ENCODE peak calls at places on chromosomes 5 and 9, in four cellular contexts. One of them, this sample, is unnamed.
A peak's percentile ranks its signal among the peaks of the same experiment; 100 is the strongest.

GRCh38 chr9:27165670-27166069 is 56.6 kb downstream of the TEK start:
- DNase-seq in activated CD8-positive, alpha-beta T cell treated with anti-CD3 and anti-CD28 coated beads for 36 hours: no peak
- DNase-seq in astrocyte of the spinal cord: no peak
- DNase-seq in lower lobe of right lung: no peak
- DNase-seq in this sample: no peak

GRCh38 chr5:11599499-11599898 is 304.7 kb downstream of the CTNND2 start:
- DNase-seq in astrocyte of the spinal cord: no peak
- DNase-seq in activated CD8-positive, alpha-beta T cell treated with anti-CD3 and anti-CD28 coated beads for 36 hours: no peak
- DNase-seq in lower lobe of right lung: no peak
- DNase-seq in this sample: no peak

GRCh38 chr9:34046784-34047379 is 1.8 kb downstream of the UBAP2 start:
- DNase-seq in astrocyte of the spinal cord: no peak
- DNase-seq in activated CD8-positive, alpha-beta T cell treated with anti-CD3 and anti-CD28 coated beads for 36 hours: no peak
- DNase-seq in lower lobe of right lung: no peak
- DNase-seq in this sample: no peak

GRCh38 chr5:168971100-168971499 is 329.8 kb downstream of the SLIT3 start:
- DNase-seq in lower lobe of right lung: no peak
- DNase-seq in astrocyte of the spinal cord: no peak
- DNase-seq in activated CD8-positive, alpha-beta T cell treated with anti-CD3 and anti-CD28 coated beads for 36 hours: no peak
- DNase-seq in this sample: no peak

GRCh38 chr5:159178978-159179377 is 30.4 kb downstream of the RNF145 start:
- DNase-seq in activated CD8-positive, alpha-beta T cell treated with anti-CD3 and anti-CD28 coated beads for 36 hours: peak; percentile 57
- DNase-seq in astrocyte of the spinal cord: peak; percentile 99
- DNase-seq in lower lobe of right lung: no peak
- DNase-seq in this sample: peak; percentile 6

GRCh38 chr5:178227929-178228328 is 4.7 kb downstream of the PHYKPL start:
- DNase-seq in lower lobe of right lung: no peak
- DNase-seq in activated CD8-positive, alpha-beta T cell treated with anti-CD3 and anti-CD28 coated beads for 36 hours: no peak
- DNase-seq in astrocyte of the spinal cord: no peak
- DNase-seq in this sample: no peak

GRCh38 chr5:157361865-157362465 is 96.0 kb downstream of the CYFIP2 start:
- DNase-seq in activated CD8-positive, alpha-beta T cell treated with anti-CD3 and anti-CD28 coated beads for 36 hours: no peak
- DNase-seq in astrocyte of the spinal cord: peak; percentile 47
- DNase-seq in lower lobe of right lung: no peak
- DNase-seq in this sample: no peak

GRCh38 chr9:133738039-133738805 is at the start of gene SARDH:
- DNase-seq in activated CD8-positive, alpha-beta T cell treated with anti-CD3 and anti-CD28 coated beads for 36 hours: peak; percentile 81
- DNase-seq in lower lobe of right lung: peak; percentile 72
- DNase-seq in astrocyte of the spinal cord: peak; percentile 26
- DNase-seq in this sample: peak; percentile 82

GRCh38 chr5:150658699-150659265 is 2.3 kb upstream of the MYOZ3 start:
- DNase-seq in lower lobe of right lung: no peak
- DNase-seq in activated CD8-positive, alpha-beta T cell treated with anti-CD3 and anti-CD28 coated beads for 36 hours: no peak
- DNase-seq in astrocyte of the spinal cord: no peak
- DNase-seq in this sample: no peak

GRCh38 chr9:18531127-18531526 is 57.2 kb downstream of the ADAMTSL1 start:
- DNase-seq in lower lobe of right lung: no peak
- DNase-seq in activated CD8-positive, alpha-beta T cell treated with anti-CD3 and anti-CD28 coated beads for 36 hours: no peak
- DNase-seq in astrocyte of the spinal cord: no peak
- DNase-seq in this sample: no peak

GRCh38 chr5:163108351-163108750 is 329.0 kb upstream of the CCNG1 start:
- DNase-seq in activated CD8-positive, alpha-beta T cell treated with anti-CD3 and anti-CD28 coated beads for 36 hours: no peak
- DNase-seq in lower lobe of right lung: no peak
- DNase-seq in astrocyte of the spinal cord: no peak
- DNase-seq in this sample: no peak

GRCh38 chr5:89729623-89730390 is 679.7 kb downstream of the CETN3 start:
- DNase-seq in activated CD8-positive, alpha-beta T cell treated with anti-CD3 and anti-CD28 coated beads for 36 hours: no peak
- DNase-seq in astrocyte of the spinal cord: peak; percentile 16
- DNase-seq in lower lobe of right lung: no peak
- DNase-seq in this sample: no peak

GRCh38 chr5:169970911-169971436 is 9.3 kb downstream of the INSYN2B start:
- DNase-seq in activated CD8-positive, alpha-beta T cell treated with anti-CD3 and anti-CD28 coated beads for 36 hours: no peak
- DNase-seq in lower lobe of right lung: peak; percentile 46
- DNase-seq in astrocyte of the spinal cord: peak; percentile 77
- DNase-seq in this sample: no peak

GRCh38 chr9:104783588-104783987 is 19.7 kb downstream of the NIPSNAP3B start:
- DNase-seq in astrocyte of the spinal cord: no peak
- DNase-seq in activated CD8-positive, alpha-beta T cell treated with anti-CD3 and anti-CD28 coated beads for 36 hours: no peak
- DNase-seq in lower lobe of right lung: no peak
- DNase-seq in this sample: no peak

GRCh38 chr5:98428806-98429205 is 344.7 kb upstream of the RGMB start:
- DNase-seq in activated CD8-positive, alpha-beta T cell treated with anti-CD3 and anti-CD28 coated beads for 36 hours: no peak
- DNase-seq in lower lobe of right lung: peak; percentile 47
- DNase-seq in astrocyte of the spinal cord: peak; percentile 96
- DNase-seq in this sample: no peak

GRCh38 chr5:1745806-1746370 is 53.7 kb downstream of the MRPL36 start:
- DNase-seq in activated CD8-positive, alpha-beta T cell treated with anti-CD3 and anti-CD28 coated beads for 36 hours: no peak
- DNase-seq in lower lobe of right lung: peak; percentile 27
- DNase-seq in astrocyte of the spinal cord: no peak
- DNase-seq in this sample: no peak

GRCh38 chr5:175795959-175796358 is 75.4 kb upstream of the CPLX2 start:
- DNase-seq in lower lobe of right lung: no peak
- DNase-seq in activated CD8-positive, alpha-beta T cell treated with anti-CD3 and anti-CD28 coated beads for 36 hours: no peak
- DNase-seq in astrocyte of the spinal cord: no peak
- DNase-seq in this sample: no peak

GRCh38 chr5:178688551-178688950 is 41.9 kb downstream of the ZNF354A start:
- DNase-seq in astrocyte of the spinal cord: no peak
- DNase-seq in lower lobe of right lung: no peak
- DNase-seq in activated CD8-positive, alpha-beta T cell treated with anti-CD3 and anti-CD28 coated beads for 36 hours: no peak
- DNase-seq in this sample: no peak

GRCh38 chr5:139653616-139654015 is 5.5 kb downstream of the CXXC5 start:
- DNase-seq in astrocyte of the spinal cord: no peak
- DNase-seq in lower lobe of right lung: no peak
- DNase-seq in activated CD8-positive, alpha-beta T cell treated with anti-CD3 and anti-CD28 coated beads for 36 hours: no peak
- DNase-seq in this sample: no peak

GRCh38 chr5:176564002-176564401 is 14.9 kb downstream of the CDHR2 start:
- DNase-seq in astrocyte of the spinal cord: no peak
- DNase-seq in lower lobe of right lung: no peak
- DNase-seq in activated CD8-positive, alpha-beta T cell treated with anti-CD3 and anti-CD28 coated beads for 36 hours: no peak
- DNase-seq in this sample: no peak

GRCh38 chr9:38423273-38423938 is 848 bp downstream of the IGFBPL1 start:
- DNase-seq in astrocyte of the spinal cord: no peak
- DNase-seq in activated CD8-positive, alpha-beta T cell treated with anti-CD3 and anti-CD28 coated beads for 36 hours: no peak
- DNase-seq in lower lobe of right lung: no peak
- DNase-seq in this sample: no peak

GRCh38 chr9:107172160-107172978 is 110.7 kb upstream of the RAD23B start:
- DNase-seq in astrocyte of the spinal cord: peak; percentile 83
- DNase-seq in lower lobe of right lung: peak; percentile 60
- DNase-seq in activated CD8-positive, alpha-beta T cell treated with anti-CD3 and anti-CD28 coated beads for 36 hours: peak; percentile 80
- DNase-seq in this sample: peak; percentile 44

GRCh38 chr9:20698799-20699198 is 14.7 kb downstream of the FOCAD start:
- DNase-seq in lower lobe of right lung: no peak
- DNase-seq in activated CD8-positive, alpha-beta T cell treated with anti-CD3 and anti-CD28 coated beads for 36 hours: no peak
- DNase-seq in astrocyte of the spinal cord: no peak
- DNase-seq in this sample: no peak

GRCh38 chr9:116574027-116574679 is 113.0 kb upstream of the TRIM32 start:
- DNase-seq in lower lobe of right lung: no peak
- DNase-seq in astrocyte of the spinal cord: no peak
- DNase-seq in activated CD8-positive, alpha-beta T cell treated with anti-CD3 and anti-CD28 coated beads for 36 hours: no peak
- DNase-seq in this sample: no peak

GRCh38 chr9:70802206-70802605 is 319.2 kb downstream of the TRPM3 start:
- DNase-seq in lower lobe of right lung: no peak
- DNase-seq in activated CD8-positive, alpha-beta T cell treated with anti-CD3 and anti-CD28 coated beads for 36 hours: no peak
- DNase-seq in astrocyte of the spinal cord: peak; percentile 56
- DNase-seq in this sample: no peak

GRCh38 chr5:142246263-142246662 is 78.6 kb downstream of the SPRY4 start:
- DNase-seq in lower lobe of right lung: no peak
- DNase-seq in astrocyte of the spinal cord: peak; percentile 67
- DNase-seq in activated CD8-positive, alpha-beta T cell treated with anti-CD3 and anti-CD28 coated beads for 36 hours: no peak
- DNase-seq in this sample: no peak

GRCh38 chr9:35727676-35728040 is 4.3 kb downstream of the TLN1 start:
- DNase-seq in astrocyte of the spinal cord: no peak
- DNase-seq in activated CD8-positive, alpha-beta T cell treated with anti-CD3 and anti-CD28 coated beads for 36 hours: no peak
- DNase-seq in lower lobe of right lung: no peak
- DNase-seq in this sample: no peak

GRCh38 chr9:35728041-35728971 is 3.7 kb downstream of the TLN1 start:
- DNase-seq in activated CD8-positive, alpha-beta T cell treated with anti-CD3 and anti-CD28 coated beads for 36 hours: peak; percentile 85
- DNase-seq in astrocyte of the spinal cord: peak; percentile 87
- DNase-seq in lower lobe of right lung: peak; percentile 74
- DNase-seq in this sample: peak; percentile 75

GRCh38 chr9:35725362-35725761 is 6.6 kb downstream of the TLN1 start:
- DNase-seq in lower lobe of right lung: no peak
- DNase-seq in astrocyte of the spinal cord: no peak
- DNase-seq in activated CD8-positive, alpha-beta T cell treated with anti-CD3 and anti-CD28 coated beads for 36 hours: no peak
- DNase-seq in this sample: no peak

GRCh38 chr9:35729101-35729500 is 2.9 kb downstream of the TLN1 start:
- DNase-seq in astrocyte of the spinal cord: no peak
- DNase-seq in lower lobe of right lung: no peak
- DNase-seq in activated CD8-positive, alpha-beta T cell treated with anti-CD3 and anti-CD28 coated beads for 36 hours: no peak
- DNase-seq in this sample: no peak

DNA sequence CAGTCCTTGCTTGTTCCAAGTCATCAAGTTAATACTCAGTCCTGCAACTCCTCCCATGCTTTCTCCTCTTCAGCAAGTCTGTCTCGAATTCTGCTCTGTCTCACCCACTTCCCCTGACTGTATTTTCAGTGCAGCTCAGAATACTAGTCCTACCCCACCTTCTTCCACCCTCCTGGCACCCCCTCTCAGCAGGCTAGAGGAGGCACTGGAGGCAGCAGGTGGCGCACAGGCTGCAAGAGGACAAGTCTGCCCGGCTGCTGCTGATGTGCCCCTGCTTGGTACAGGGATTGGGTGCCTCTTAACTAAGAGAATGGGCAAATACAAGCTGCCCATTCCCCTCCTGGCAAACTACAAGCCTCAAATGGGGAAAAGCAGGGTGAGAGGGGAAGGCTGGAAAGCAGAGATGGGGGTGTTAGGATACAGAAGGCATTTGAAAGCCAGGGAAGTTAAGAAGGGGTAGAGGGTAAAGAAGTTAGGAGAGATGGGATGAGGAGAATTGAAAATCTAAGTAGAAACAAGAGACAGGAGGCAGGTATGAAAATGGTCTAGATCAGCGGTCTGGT is 5.0 kb downstream of the TLN1 start:
- DNase-seq in activated CD8-positive, alpha-beta T cell treated with anti-CD3 and anti-CD28 coated beads for 36 hours: peak; percentile 69
- DNase-seq in astrocyte of the spinal cord: peak; percentile 48
- DNase-seq in lower lobe of right lung: peak; percentile 68
- DNase-seq in this sample: peak; percentile 39
- TF ChIP-seq CTCF in activated CD8-positive, alpha-beta T cell treated with anti-CD3 and anti-CD28 coated beads for 36 hours: peak; percentile 25
- TF ChIP-seq CTCF in astrocyte of the spinal cord: peak; percentile 18
- TF ChIP-seq CTCF in lower lobe of right lung: no peak
- TF ChIP-seq CTCF in this sample: peak; percentile 16

GRCh38 chr5:34657550-34657921 is 1.4 kb downstream of the RAI14 start:
- DNase-seq in astrocyte of the spinal cord: peak; percentile 50
- DNase-seq in lower lobe of right lung: no peak
- DNase-seq in activated CD8-positive, alpha-beta T cell treated with anti-CD3 and anti-CD28 coated beads for 36 hours: no peak
- DNase-seq in this sample: peak; percentile 34

GRCh38 chr5:34656700-34657549 is 797 bp downstream of the RAI14 start:
- DNase-seq in lower lobe of right lung: peak; percentile 49
- DNase-seq in astrocyte of the spinal cord: no peak
- DNase-seq in activated CD8-positive, alpha-beta T cell treated with anti-CD3 and anti-CD28 coated beads for 36 hours: peak; percentile 6
- DNase-seq in this sample: peak; percentile 48

GRCh38 chr5:34658023-34658422 is 1.9 kb downstream of the RAI14 start:
- DNase-seq in lower lobe of right lung: no peak
- DNase-seq in activated CD8-positive, alpha-beta T cell treated with anti-CD3 and anti-CD28 coated beads for 36 hours: no peak
- DNase-seq in astrocyte of the spinal cord: peak; percentile 61
- DNase-seq in this sample: peak; percentile 19

GRCh38 chr5:34655354-34655991 is 655 bp upstream of the RAI14 start:
- DNase-seq in activated CD8-positive, alpha-beta T cell treated with anti-CD3 and anti-CD28 coated beads for 36 hours: peak; percentile 24
- DNase-seq in lower lobe of right lung: no peak
- DNase-seq in astrocyte of the spinal cord: peak; percentile 86
- DNase-seq in this sample: peak; percentile 53

GRCh38 chr5:34656001-34656699 is at the start of gene RAI14:
- DNase-seq in lower lobe of right lung: peak; percentile 89
- DNase-seq in activated CD8-positive, alpha-beta T cell treated with anti-CD3 and anti-CD28 coated beads for 36 hours: peak; percentile 14
- DNase-seq in astrocyte of the spinal cord: peak; percentile 89
- DNase-seq in this sample: peak; percentile 45
- TF ChIP-seq CTCF in lower lobe of right lung: peak; percentile 14
- TF ChIP-seq CTCF in activated CD8-positive, alpha-beta T cell treated with anti-CD3 and anti-CD28 coated beads for 36 hours: no peak
- TF ChIP-seq CTCF in astrocyte of the spinal cord: no peak
- TF ChIP-seq CTCF in this sample: no peak

DNA sequence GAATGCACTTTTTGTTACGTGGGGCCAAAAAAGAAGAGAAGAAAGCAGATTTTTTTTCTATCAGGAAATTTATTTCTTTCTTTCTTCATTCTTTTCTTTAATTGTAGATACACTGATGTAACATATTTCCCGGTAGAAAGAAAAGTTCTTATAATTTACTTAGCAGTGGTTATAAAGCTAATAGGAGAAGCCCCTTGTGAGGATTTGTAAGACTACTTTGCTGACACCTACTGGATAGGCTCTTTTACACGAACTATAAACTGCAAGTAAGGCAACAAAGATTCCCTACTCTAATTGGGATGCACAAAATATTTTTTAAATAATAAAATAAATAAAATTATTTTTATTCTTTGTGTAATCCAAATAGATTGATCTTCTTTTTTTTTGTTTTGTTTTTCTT is 284.4 kb downstream of the DNAH5 start:
- DNase-seq in activated CD8-positive, alpha-beta T cell treated with anti-CD3 and anti-CD28 coated beads for 36 hours: no peak
- DNase-seq in lower lobe of right lung: no peak
- DNase-seq in astrocyte of the spinal cord: peak; percentile 41
- DNase-seq in this sample: no peak
- TF ChIP-seq CTCF in activated CD8-positive, alpha-beta T cell treated with anti-CD3 and anti-CD28 coated beads for 36 hours: no peak
- TF ChIP-seq CTCF in lower lobe of right lung: no peak
- TF ChIP-seq CTCF in astrocyte of the spinal cord: peak; percentile 10
- TF ChIP-seq CTCF in this sample: no peak

GRCh38 chr9:137215196-137215986 is 6.6 kb downstream of the RNF208 start:
- DNase-seq in astrocyte of the spinal cord: no peak
- DNase-seq in activated CD8-positive, alpha-beta T cell treated with anti-CD3 and anti-CD28 coated beads for 36 hours: no peak
- DNase-seq in lower lobe of right lung: no peak
- DNase-seq in this sample: no peak

GRCh38 chr9:137211532-137211931 is 6.0 kb downstream of the NDOR1 start:
- DNase-seq in lower lobe of right lung: no peak
- DNase-seq in activated CD8-positive, alpha-beta T cell treated with anti-CD3 and anti-CD28 coated beads for 36 hours: no peak
- DNase-seq in astrocyte of the spinal cord: no peak
- DNase-seq in this sample: no peak

GRCh38 chr9:137213160-137214060 is 7.9 kb downstream of the NDOR1 start:
- DNase-seq in astrocyte of the spinal cord: no peak
- DNase-seq in lower lobe of right lung: no peak
- DNase-seq in activated CD8-positive, alpha-beta T cell treated with anti-CD3 and anti-CD28 coated beads for 36 hours: no peak
- DNase-seq in this sample: no peak

GRCh38 chr9:137214620-137215019 is 7.4 kb downstream of the RNF208 start:
- DNase-seq in lower lobe of right lung: no peak
- DNase-seq in activated CD8-positive, alpha-beta T cell treated with anti-CD3 and anti-CD28 coated beads for 36 hours: no peak
- DNase-seq in astrocyte of the spinal cord: no peak
- DNase-seq in this sample: no peak

GRCh38 chr9:137212520-137212919 is 7.0 kb downstream of the NDOR1 start:
- DNase-seq in activated CD8-positive, alpha-beta T cell treated with anti-CD3 and anti-CD28 coated beads for 36 hours: no peak
- DNase-seq in lower lobe of right lung: no peak
- DNase-seq in astrocyte of the spinal cord: no peak
- DNase-seq in this sample: no peak
- TF ChIP-seq CTCF in activated CD8-positive, alpha-beta T cell treated with anti-CD3 and anti-CD28 coated beads for 36 hours: no peak
- TF ChIP-seq CTCF in lower lobe of right lung: no peak
- TF ChIP-seq CTCF in astrocyte of the spinal cord: no peak
- TF ChIP-seq CTCF in this sample: no peak

GRCh38 chr5:91264311-91265051 is 118.6 kb downstream of the ARRDC3 start:
- DNase-seq in astrocyte of the spinal cord: no peak
- DNase-seq in lower lobe of right lung: no peak
- DNase-seq in activated CD8-positive, alpha-beta T cell treated with anti-CD3 and anti-CD28 coated beads for 36 hours: no peak
- DNase-seq in this sample: no peak

GRCh38 chr5:91269198-91269597 is 113.9 kb downstream of the ARRDC3 start:
- DNase-seq in lower lobe of right lung: no peak
- DNase-seq in activated CD8-positive, alpha-beta T cell treated with anti-CD3 and anti-CD28 coated beads for 36 hours: peak; percentile 59
- DNase-seq in astrocyte of the spinal cord: no peak
- DNase-seq in this sample: no peak

GRCh38 chr5:91266184-91266705 is 116.9 kb downstream of the ARRDC3 start:
- DNase-seq in astrocyte of the spinal cord: peak; percentile 76
- DNase-seq in lower lobe of right lung: no peak
- DNase-seq in activated CD8-positive, alpha-beta T cell treated with anti-CD3 and anti-CD28 coated beads for 36 hours: no peak
- DNase-seq in this sample: peak; percentile 25

GRCh38 chr5:91263898-91264297 is 119.2 kb downstream of the ARRDC3 start:
- DNase-seq in activated CD8-positive, alpha-beta T cell treated with anti-CD3 and anti-CD28 coated beads for 36 hours: no peak
- DNase-seq in lower lobe of right lung: no peak
- DNase-seq in astrocyte of the spinal cord: no peak
- DNase-seq in this sample: no peak
- TF ChIP-seq CTCF in activated CD8-positive, alpha-beta T cell treated with anti-CD3 and anti-CD28 coated beads for 36 hours: no peak
- TF ChIP-seq CTCF in lower lobe of right lung: no peak
- TF ChIP-seq CTCF in astrocyte of the spinal cord: no peak
- TF ChIP-seq CTCF in this sample: no peak

This sample was measured in GM20000.